ENCODE peak calls at places on chromosome 7, in seven cellular contexts. P, I, A, Y, R, U and D are unnamed samples.
A peak's percentile ranks its signal among the peaks of the same experiment; 100 is the strongest.

GRCh38 chr7:69906309-69906995 is 308.2 kb downstream of the AUTS2 start:
- DNase-seq in P (peak; percentile 55), I (no peak), A (no peak), Y (peak; percentile 21), R (no peak), U (no peak), D (no peak)

GRCh38 chr7:100914879-100915442 is 19.3 kb upstream of the ACHE start:
- DNase-seq in P (peak; percentile 8), I (no peak), A (no peak), Y (no peak), R (no peak), U (no peak), D (no peak)

GRCh38 chr7:7897509-7897908 is 71.1 kb upstream of the GLCCI1 start:
- DNase-seq in P (no peak), I (no peak), A (no peak), Y (no peak), R (no peak), U (no peak), D (no peak)

GRCh38 chr7:34237493-34237849 is 332.1 kb downstream of the BMPER start:
- DNase-seq in P (no peak), I (no peak), A (no peak), Y (no peak), R (no peak), U (no peak), D (no peak)

GRCh38 chr7:157789094-157789493 is 452.3 kb downstream of the DNAJB6 start:
- DNase-seq in P (no peak), I (no peak), A (no peak), Y (no peak), R (no peak), U (no peak), D (no peak)

GRCh38 chr7:99393363-99394187 is 14.8 kb downstream of the PDAP1 start:
- DNase-seq in P (no peak), I (no peak), A (no peak), Y (peak; percentile 88), R (no peak), U (no peak), D (no peak)

GRCh38 chr7:5429857-5430611 is 6.4 kb upstream of the TNRC18 start:
- DNase-seq in P (peak; percentile 49), I (no peak), A (no peak), Y (peak; percentile 57), R (peak; percentile 49), U (no peak), D (peak; percentile 84)

GRCh38 chr7:12130664-12131063 is 80.4 kb upstream of the TMEM106B start:
- DNase-seq in P (no peak), I (no peak), A (no peak), Y (no peak), R (no peak), U (no peak), D (no peak)

GRCh38 chr7:16668049-16668858 is 22.3 kb downstream of the BZW2 start:
- DNase-seq in P (peak; percentile 100), I (no peak), A (no peak), Y (no peak), R (peak; percentile 70), U (no peak), D (peak; percentile 85)

GRCh38 chr7:130433336-130433735 is 7.5 kb downstream of the CEP41 start:
- DNase-seq in P (no peak), I (no peak), A (no peak), Y (no peak), R (no peak), U (no peak), D (no peak)

GRCh38 chr7:154912921-154913644 is 89.8 kb downstream of the PAXIP1 start:
- DNase-seq in P (no peak), I (no peak), A (no peak), Y (no peak), R (no peak), U (no peak), D (no peak)

GRCh38 chr7:101378808-101379207 is 16.1 kb downstream of the COL26A1 start:
- DNase-seq in P (no peak), I (no peak), A (no peak), Y (peak; percentile 52), R (no peak), U (no peak), D (no peak)

GRCh38 chr7:105691029-105691691 is 109.9 kb upstream of the EFCAB10 start:
- DNase-seq in P (peak; percentile 51), I (no peak), A (no peak), Y (no peak), R (no peak), U (no peak), D (no peak)

GRCh38 chr7:138980575-138981285 is 459 bp downstream of the KIAA1549 start:
- DNase-seq in P (no peak), I (peak; percentile 4), A (no peak), Y (peak; percentile 14), R (no peak), U (no peak), D (no peak)

GRCh38 chr7:55065079-55065478 is 46.3 kb downstream of the EGFR start:
- DNase-seq in P (peak; percentile 100), I (no peak), A (no peak), Y (no peak), R (peak; percentile 59), U (no peak), D (no peak)

GRCh38 chr7:117014673-117015133 is 61.4 kb downstream of the ST7 start:
- DNase-seq in P (peak; percentile 65), I (peak; percentile 21), A (no peak), Y (peak; percentile 10), R (peak; percentile 17), U (no peak), D (peak; percentile 52)

GRCh38 chr7:137454169-137455166 is 110.9 kb upstream of the PTN start:
- DNase-seq in P (peak; percentile 85), I (no peak), A (no peak), Y (peak; percentile 10), R (peak; percentile 25), U (no peak), D (peak; percentile 45)

GRCh38 chr7:104767826-104768536 is 246.0 kb upstream of the KMT2E start:
- DNase-seq in P (no peak), I (no peak), A (no peak), Y (no peak), R (no peak), U (no peak), D (no peak)

GRCh38 chr7:74106846-74107245 is 23.2 kb downstream of the LIMK1 start:
- DNase-seq in P (no peak), I (no peak), A (no peak), Y (no peak), R (no peak), U (no peak), D (no peak)

GRCh38 chr7:3636131-3636860 is 335.2 kb downstream of the SDK1 start:
- DNase-seq in P (peak; percentile 2), I (no peak), A (no peak), Y (no peak), R (no peak), U (no peak), D (no peak)

GRCh38 chr7:132666076-132666775 is 90.0 kb upstream of the PLXNA4 start:
- DNase-seq in P (peak; percentile 25), I (no peak), A (no peak), Y (no peak), R (no peak), U (no peak), D (no peak)

GRCh38 chr7:46881507-46882127 is 700.3 kb downstream of the TNS3 start:
- DNase-seq in P (no peak), I (no peak), A (no peak), Y (no peak), R (no peak), U (no peak), D (no peak)

GRCh38 chr7:122628651-122629411 is 70.1 kb downstream of the RNF133 start:
- DNase-seq in P (peak; percentile 55), I (no peak), A (no peak), Y (no peak), R (no peak), U (no peak), D (no peak)

GRCh38 chr7:128434413-128435310 is 21.0 kb upstream of the HILPDA start:
- DNase-seq in P (no peak), I (no peak), A (no peak), Y (no peak), R (no peak), U (no peak), D (no peak)

GRCh38 chr7:19146699-19147098 is 1.5 kb upstream of the FERD3L start:
- DNase-seq in P (peak; percentile 51), I (no peak), A (no peak), Y (peak; percentile 32), R (no peak), U (no peak), D (no peak)

GRCh38 chr7:121334875-121335648 is 6.3 kb downstream of the WNT16 start:
- DNase-seq in P (peak; percentile 26), I (no peak), A (no peak), Y (no peak), R (no peak), U (no peak), D (no peak)

GRCh38 chr7:25361863-25362262 is 133.6 kb upstream of the NPVF start:
- DNase-seq in P (peak; percentile 29), I (no peak), A (no peak), Y (no peak), R (no peak), U (no peak), D (no peak)